ENCODE peak calls at places on chromosomes 4 and X, in four cellular contexts. F is A549, B is ovary, Q is endothelial cell of umbilical vein. J is an unnamed sample.

GRCh38 chr4:26145212-26145611 is 175.6 kb upstream of the RBPJ start:
- DNase-seq in F (no peak), B (no peak), Q (no peak), J (no peak)

GRCh38 chr4:80806472-80806871 is 224.0 kb upstream of the BMP3 start:
- DNase-seq in F (peak), B (no peak), Q (no peak), J (no peak)

GRCh38 chr4:52873861-52874343 is 11.8 kb downstream of the RASL11B start:
- DNase-seq in F (no peak), B (no peak), Q (no peak), J (no peak)

GRCh38 chr4:2714071-2714770 is 41.9 kb downstream of the TNIP2 start:
- DNase-seq in F (no peak), B (no peak), Q (peak), J (no peak)

GRCh38 chr4:6268650-6269399 is 825 bp upstream of the WFS1 start:
- DNase-seq in F (no peak), B (peak), Q (no peak), J (no peak)

GRCh38 chr4:104906274-104906673 is 240.4 kb upstream of the TET2 start:
- DNase-seq in F (no peak), B (no peak), Q (no peak), J (no peak)

GRCh38 chr4:68460085-68460484 is 12.8 kb downstream of the TMPRSS11E start:
- DNase-seq in F (no peak), B (no peak), Q (no peak), J (no peak)

GRCh38 chr4:23091674-23092073 is 398.9 kb downstream of the GBA3 start:
- DNase-seq in F (no peak), B (no peak), Q (no peak), J (no peak)

GRCh38 chr4:23902203-23902602 is 12.4 kb upstream of the PPARGC1A start:
- DNase-seq in F (no peak), B (no peak), Q (no peak), J (no peak)

GRCh38 chrX:80747832-80748231 is 61.8 kb downstream of the BRWD3 start:
- DNase-seq in F (no peak), B (no peak), Q (no peak), J (no peak)

GRCh38 chr4:165540206-165540865 is 161.5 kb downstream of the CPE start:
- DNase-seq in F (no peak), B (no peak), Q (no peak), J (no peak)

GRCh38 chr4:90071289-90072235 is 55.6 kb upstream of the CCSER1 start:
- DNase-seq in F (no peak), B (no peak), Q (no peak), J (no peak)

GRCh38 chrX:8783100-8784098 is 17.8 kb downstream of the FAM9A start:
- DNase-seq in F (peak), B (no peak), Q (peak), J (peak)

GRCh38 chr4:71209161-71209560 is 129.7 kb upstream of the SLC4A4 start:
- DNase-seq in F (peak), B (no peak), Q (no peak), J (no peak)

GRCh38 chr4:86481429-86481828 is 112.7 kb upstream of the PTPN13 start:
- DNase-seq in F (no peak), B (no peak), Q (no peak), J (no peak)

GRCh38 chrX:103716967-103717366 is 6.3 kb downstream of the TMEM31 start:
- DNase-seq in F (peak), B (no peak), Q (peak), J (no peak)

GRCh38 chrX:111006119-111006518 is 89.9 kb upstream of the PAK3 start:
- DNase-seq in F (no peak), B (no peak), Q (no peak), J (no peak)

GRCh38 chrX:3244203-3244743 is 102.2 kb downstream of the MXRA5 start:
- DNase-seq in F (no peak), B (no peak), Q (no peak), J (no peak)

GRCh38 chr4:134691915-134692314 is 490.3 kb upstream of the PABPC4L start:
- DNase-seq in F (no peak), B (no peak), Q (no peak), J (no peak)

GRCh38 chrX:1239681-1240142 is 27.3 kb upstream of the CRLF2 start:
- DNase-seq in F (no peak), B (no peak), Q (no peak), J (no peak)

GRCh38 chr4:32025840-32026459 is 1305.8 kb downstream of the PCDH7 start:
- DNase-seq in F (peak), B (no peak), Q (peak), J (no peak)

GRCh38 chrX:151225843-151226242 is 49.5 kb downstream of the GPR50 start:
- DNase-seq in F (no peak), B (no peak), Q (no peak), J (no peak)

GRCh38 chr4:73068496-73069337 is 799 bp downstream of the COX18 start:
- DNase-seq in F (peak), B (no peak), Q (peak), J (peak)

GRCh38 chrX:129792586-129793291 is 13.0 kb downstream of the SASH3 start:
- DNase-seq in F (no peak), B (no peak), Q (no peak), J (no peak)

GRCh38 chr4:152044341-152044740 is 283.5 kb upstream of the GATB start:
- DNase-seq in F (no peak), B (no peak), Q (no peak), J (no peak)

GRCh38 chr4:143026459-143027170 is 158.1 kb upstream of the USP38 start:
- DNase-seq in F (no peak), B (no peak), Q (no peak), J (no peak)

GRCh38 chr4:40180356-40180755 is 16.5 kb upstream of the RHOH start:
- DNase-seq in F (peak), B (no peak), Q (peak), J (no peak)

GRCh38 chrX:111095974-111096870 is at the start of gene PAK3:
- DNase-seq in F (peak), B (peak), Q (peak), J (peak)

GRCh38 chr4:149993030-149993429 is 85.2 kb upstream of the DCLK2 start:
- DNase-seq in F (no peak), B (no peak), Q (no peak), J (no peak)

GRCh38 chr4:152310223-152310622 is 225.7 kb downstream of the FBXW7 start:
- DNase-seq in F (no peak), B (no peak), Q (no peak), J (no peak)

GRCh38 chrX:46039526-46039925 is 505.7 kb downstream of the ZNF674 start:
- DNase-seq in F (no peak), B (no peak), Q (no peak), J (no peak)

GRCh38 chrX:40109288-40110008 is 11.7 kb upstream of the BCOR start:
- DNase-seq in F (peak), B (peak), Q (peak), J (no peak)

GRCh38 chr4:169225058-169225751 is 45.6 kb downstream of the SH3RF1 start:
- DNase-seq in F (peak), B (no peak), Q (peak), J (no peak)

GRCh38 chrX:41984628-41985027 is 61.3 kb upstream of the CASK start:
- DNase-seq in F (no peak), B (no peak), Q (no peak), J (no peak)

GRCh38 chrX:110210417-110211139 is 107.3 kb downstream of the AMMECR1 start:
- DNase-seq in F (peak), B (no peak), Q (peak), J (no peak)

GRCh38 chr4:80026080-80026479 is 46.9 kb downstream of the ANTXR2 start:
- DNase-seq in F (peak), B (no peak), Q (peak), J (no peak)

GRCh38 chrX:153474266-153474665 is 3.9 kb upstream of the HAUS7 start:
- DNase-seq in F (no peak), B (no peak), Q (no peak), J (no peak)

GRCh38 chr4:139018971-139019758 is 3.6 kb downstream of the NOCT start:
- DNase-seq in F (no peak), B (no peak), Q (no peak), J (no peak)
- H3K4me3 ChIP-seq in F (no peak), B (no peak), Q (no peak), J (no peak)

DNA sequence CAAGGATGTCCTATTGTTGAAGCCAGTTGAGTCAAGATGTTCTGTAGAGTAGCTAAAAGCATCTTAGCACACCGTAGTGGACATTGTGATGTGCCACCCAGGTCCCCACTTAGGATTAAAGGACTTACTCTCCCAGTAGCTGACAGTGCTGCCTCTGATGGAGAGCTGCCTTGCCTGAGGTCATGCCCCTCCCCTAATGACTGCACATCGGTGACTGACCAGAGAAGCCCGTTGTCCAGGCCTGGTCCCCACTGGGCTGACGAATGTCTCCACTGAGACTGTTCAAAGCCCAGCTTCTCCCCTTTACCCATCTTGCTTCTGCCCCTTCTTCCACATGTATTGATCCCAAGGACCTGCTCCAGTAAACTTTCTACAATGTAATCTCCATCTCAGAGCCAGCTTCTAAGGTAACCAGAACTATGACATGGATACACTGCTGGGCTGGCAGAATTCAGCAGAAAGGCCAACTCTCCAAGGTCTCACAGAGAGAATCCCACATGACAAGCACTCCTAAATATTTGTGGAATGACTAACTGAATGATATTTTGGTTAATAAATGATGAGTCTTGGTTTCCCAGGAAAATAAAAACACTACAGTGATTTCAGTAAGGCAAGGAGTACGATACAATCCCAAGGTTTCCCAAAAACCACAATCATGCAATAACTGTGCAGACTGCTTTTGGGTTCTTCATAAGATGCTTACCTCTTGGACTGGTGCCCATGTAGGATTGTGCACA is 82.4 kb upstream of the TMEM150C start:
- DNase-seq in F (peak), B (no peak), Q (no peak), J (no peak)
- H3K27ac ChIP-seq in F (peak), B (no peak), Q (no peak), J (no peak)

GRCh38 chr4:83114576-83114975 is at the start of gene PLAC8:
- DNase-seq in F (no peak), B (no peak), Q (no peak), J (peak)
- H3K4me3 ChIP-seq in F (no peak), B (no peak), Q (no peak), J (peak)

GRCh38 chrX:44874481-44875184 is 1.6 kb downstream of the KDM6A start:
- DNase-seq in F (peak), B (no peak), Q (peak), J (peak)

GRCh38 chrX:44876767-44877166 is 3.8 kb downstream of the KDM6A start:
- DNase-seq in F (no peak), B (no peak), Q (no peak), J (no peak)

GRCh38 chrX:44876076-44876475 is 3.1 kb downstream of the KDM6A start:
- DNase-seq in F (no peak), B (no peak), Q (peak), J (no peak)

GRCh38 chrX:44873415-44874270 is 655 bp downstream of the KDM6A start:
- DNase-seq in F (peak), B (peak), Q (peak), J (peak)

DNA sequence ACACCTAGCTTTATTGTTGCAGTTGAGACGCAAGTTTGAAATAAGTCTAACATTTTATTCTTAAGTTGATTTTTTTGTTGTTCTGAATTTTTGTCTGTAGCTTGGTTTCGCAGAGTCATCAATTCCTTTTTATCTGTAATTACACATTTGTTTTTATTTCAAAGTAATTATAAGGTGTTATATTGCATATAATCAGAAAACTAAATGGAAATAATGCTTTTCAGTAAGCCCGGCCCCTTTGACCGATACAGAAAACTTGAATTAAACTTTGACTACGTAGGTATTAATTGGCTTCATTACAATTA is 2.1 kb downstream of the KDM6A start:
- DNase-seq in F (no peak), B (no peak), Q (no peak), J (no peak)
- H3K27ac ChIP-seq in F (peak), B (no peak), Q (no peak), J (peak)

DNA sequence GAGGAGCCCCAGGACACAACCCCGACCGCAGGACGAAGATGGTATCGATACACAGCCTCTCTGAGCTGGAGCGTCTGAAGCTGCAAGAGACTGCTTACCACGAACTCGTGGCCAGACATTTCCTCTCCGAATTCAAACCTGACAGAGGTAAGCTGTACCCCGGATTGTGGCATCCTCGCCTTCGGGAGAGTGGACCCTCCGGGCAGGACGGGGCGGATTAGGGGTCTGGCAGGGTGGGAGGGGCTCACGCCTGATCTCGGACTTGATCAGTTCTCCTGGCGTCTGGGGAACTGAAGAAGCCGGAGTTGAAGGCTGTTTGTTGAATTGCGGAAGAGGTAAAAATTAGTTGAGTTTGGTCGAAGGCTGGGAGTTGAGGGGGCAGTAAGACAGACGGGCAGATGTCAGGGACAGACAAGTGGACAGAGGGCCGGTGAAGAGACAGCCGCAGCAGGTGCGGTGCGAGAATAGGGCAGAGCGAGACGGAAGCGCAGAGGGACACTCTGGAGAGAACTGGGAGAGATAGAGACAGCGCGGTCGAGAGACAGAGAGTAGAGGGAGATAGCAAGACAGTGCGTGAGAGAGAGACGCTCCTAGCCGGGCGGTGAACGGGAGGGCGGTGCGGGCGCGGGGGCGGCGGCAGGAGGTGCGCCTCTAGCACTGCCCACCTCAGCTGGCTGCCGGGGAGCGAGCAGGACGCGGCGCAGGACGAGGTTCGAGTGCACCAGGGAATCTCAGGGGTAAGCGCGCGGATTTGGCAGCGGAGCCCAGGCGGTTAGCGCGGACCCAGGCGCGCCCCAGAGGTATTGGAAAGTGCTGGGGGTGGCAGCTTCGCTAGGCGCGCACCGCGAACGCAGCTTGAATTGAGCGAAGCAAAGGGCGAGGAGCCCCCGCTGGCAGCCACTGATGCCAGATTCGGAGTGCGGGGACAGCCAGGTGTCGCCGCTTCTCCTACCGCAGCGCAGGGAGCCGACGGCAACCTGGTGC is 23.9 kb downstream of the ARHGAP36 start:
- DNase-seq in F (no peak), B (no peak), Q (no peak), J (no peak)
- H3K4me3 ChIP-seq in F (no peak), B (no peak), Q (no peak), J (no peak)

DNA sequence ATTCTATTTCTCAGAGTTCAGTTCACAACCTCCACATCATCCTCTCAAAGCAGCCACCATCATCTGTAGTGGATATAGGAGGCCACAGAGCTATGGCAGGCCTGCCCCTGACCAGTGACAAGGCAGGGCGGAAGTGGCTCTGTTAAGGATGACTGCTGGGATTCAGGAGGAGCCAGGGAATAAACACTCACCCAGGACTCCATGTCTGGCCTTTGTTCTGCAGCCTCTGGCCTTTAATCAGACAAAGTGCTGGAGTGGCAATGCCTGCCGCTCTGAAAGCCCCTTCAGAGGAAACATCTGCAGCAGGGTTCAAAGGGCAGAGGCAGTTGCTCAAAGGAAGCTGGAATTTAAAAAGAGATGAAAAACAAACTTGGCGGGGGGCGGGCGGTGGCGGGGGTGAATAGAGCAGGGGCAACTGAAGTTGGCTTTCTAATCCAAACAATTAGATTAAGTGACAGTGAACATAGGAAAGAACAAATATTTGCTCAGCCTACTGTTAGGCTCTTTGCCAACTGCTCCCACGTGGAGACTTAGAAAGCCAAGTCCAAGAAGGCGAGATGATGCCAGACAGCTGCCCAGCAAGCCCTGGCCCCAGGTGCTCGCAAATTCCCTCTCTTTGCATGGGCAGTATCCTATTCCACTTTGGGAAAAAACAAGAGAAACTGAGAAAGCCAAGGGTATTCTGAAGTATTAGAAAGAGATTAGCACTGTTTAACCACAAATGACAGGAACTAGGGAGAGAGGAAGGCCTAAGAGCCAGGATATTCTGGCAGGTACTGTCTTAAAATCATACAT is 5.5 kb downstream of the MPP1 start:
- DNase-seq in F (peak), B (no peak), Q (peak), J (no peak)
- H3K27ac ChIP-seq in F (peak), B (no peak), Q (peak), J (peak)

DNA sequence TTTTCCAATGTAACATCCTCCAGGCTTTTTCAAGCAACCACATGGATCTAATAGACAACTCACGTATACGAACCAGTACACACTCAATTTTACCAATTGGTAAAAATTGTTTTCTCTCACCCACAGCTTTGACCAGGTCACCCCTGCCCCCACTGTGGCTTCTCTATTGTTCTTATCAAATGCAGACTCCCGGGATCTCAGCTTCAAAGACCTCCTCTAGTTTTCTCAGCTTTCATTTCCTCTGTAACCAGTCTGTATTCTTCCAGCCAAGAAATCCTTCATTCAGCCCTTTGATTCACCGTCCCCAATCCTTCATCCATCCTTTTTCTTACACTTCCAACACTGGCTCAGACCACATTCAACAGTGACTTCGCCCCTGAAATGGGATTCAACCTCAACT is 120.7 kb downstream of the CORIN start:
- DNase-seq in F (no peak), B (no peak), Q (no peak), J (no peak)
- H3K4me3 ChIP-seq in F (no peak), B (no peak), Q (no peak), J (no peak)

DNA sequence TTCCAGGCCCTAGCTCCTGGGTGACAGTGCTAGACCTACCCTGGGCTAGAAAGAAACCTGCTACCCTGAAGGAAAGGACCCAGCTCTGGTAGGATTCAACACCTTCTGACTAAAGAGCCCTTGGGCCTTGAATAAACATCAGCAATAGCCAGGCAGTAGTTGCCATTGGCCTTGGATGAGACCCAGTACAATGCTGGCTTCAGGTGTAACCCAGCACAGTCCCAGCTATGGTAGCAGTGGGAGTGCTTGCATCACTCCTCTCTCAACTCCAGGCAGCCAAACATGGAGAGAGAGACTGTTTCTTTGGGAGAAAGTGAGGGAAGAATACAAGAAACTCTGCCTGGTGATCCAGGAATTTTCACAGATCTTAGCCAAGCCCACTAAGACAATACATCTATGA is 73.5 kb upstream of the CXorf66 start:
- DNase-seq in F (no peak), B (no peak), Q (no peak), J (no peak)
- H3K27ac ChIP-seq in F (no peak), B (no peak), Q (no peak), J (no peak)

J was measured in CD8-positive, alpha-beta memory T cell.